ENCODE peak calls at places on chromosomes 4 and X, in four cellular contexts. X, G, Y and T are unnamed samples.

GRCh38 chrX:78522601-78523000 is 136.5 kb downstream of the RTL3 start:
- DNase-seq in X (no peak), G (no peak), Y (no peak), T (no peak)

GRCh38 chr4:4502694-4503311 is 39.0 kb downstream of the STX18 start:
- DNase-seq in X (peak), G (peak), Y (no peak), T (no peak)

GRCh38 chrX:140733766-140734342 is 24.3 kb downstream of the LINC00632 start:
- DNase-seq in X (peak), G (peak), Y (peak), T (no peak)

GRCh38 chr4:138242076-138242829 is at the start of gene SLC7A11:
- DNase-seq in X (peak), G (peak), Y (peak), T (no peak)

GRCh38 chr4:14679906-14680305 is 322.4 kb upstream of the CPEB2 start:
- DNase-seq in X (no peak), G (no peak), Y (no peak), T (no peak)

GRCh38 chrX:70424801-70425200 is 1.7 kb downstream of the GDPD2 start:
- DNase-seq in X (no peak), G (no peak), Y (no peak), T (no peak)

GRCh38 chr4:105059337-105059736 is 87.3 kb upstream of the TET2 start:
- DNase-seq in X (no peak), G (no peak), Y (no peak), T (no peak)

GRCh38 chrX:79270401-79270800 is 96.7 kb downstream of the ITM2A start:
- DNase-seq in X (no peak), G (no peak), Y (no peak), T (no peak)

GRCh38 chr4:102610007-102610406 is 108.8 kb downstream of the NFKB1 start:
- DNase-seq in X (no peak), G (no peak), Y (no peak), T (no peak)

GRCh38 chrX:37350034-37350365 is 836 bp downstream of the PRRG1 start:
- DNase-seq in X (no peak), G (peak), Y (no peak), T (no peak)

GRCh38 chr4:142845293-142846070 is 619 bp downstream of the INPP4B start:
- DNase-seq in X (no peak), G (peak), Y (no peak), T (no peak)

GRCh38 chr4:7547368-7548040 is 112.8 kb upstream of the PSAPL1 start:
- DNase-seq in X (peak), G (no peak), Y (no peak), T (no peak)

GRCh38 chr4:7960790-7961655 is 21.4 kb upstream of the AFAP1 start:
- DNase-seq in X (peak), G (peak), Y (no peak), T (no peak)

GRCh38 chr4:158826882-158827281 is 58.1 kb downstream of the FNIP2 start:
- DNase-seq in X (no peak), G (no peak), Y (no peak), T (no peak)

GRCh38 chrX:38900719-38901118 is 99.5 kb downstream of the MID1IP1 start:
- DNase-seq in X (no peak), G (no peak), Y (no peak), T (no peak)

GRCh38 chr4:75658881-75659280 is 14.3 kb downstream of the G3BP2 start:
- DNase-seq in X (peak), G (peak), Y (no peak), T (no peak)

GRCh38 chr4:7739918-7740865 is 199.5 kb downstream of the AFAP1 start:
- DNase-seq in X (no peak), G (no peak), Y (no peak), T (no peak)

GRCh38 chrX:120015145-120016067 is 62.1 kb downstream of the RHOXF2B start:
- DNase-seq in X (no peak), G (no peak), Y (no peak), T (no peak)

GRCh38 chr4:157291071-157291470 is 70.5 kb downstream of the GRIA2 start:
- DNase-seq in X (peak), G (no peak), Y (no peak), T (no peak)

GRCh38 chr4:178665916-178666315 is 1223.7 kb upstream of the AGA start:
- DNase-seq in X (no peak), G (no peak), Y (no peak), T (no peak)

GRCh38 chr4:85823295-85823694 is 348.3 kb downstream of the ARHGAP24 start:
- DNase-seq in X (peak), G (peak), Y (no peak), T (no peak)

GRCh38 chr4:53962516-53963225 is 101.7 kb downstream of the CHIC2 start:
- DNase-seq in X (peak), G (peak), Y (no peak), T (no peak)

GRCh38 chrX:54043696-54044125 is 562 bp downstream of the PHF8 start:
- DNase-seq in X (peak), G (peak), Y (no peak), T (no peak)